ENCODE peak calls at places on chromosomes 12 and 14, in nine cellular contexts. S, V, H, A, G, J, F, K and B are unnamed samples.

GRCh38 chr14:75479770-75480600 is 42.3 kb upstream of the BATF start:
- DNase-seq in S (no peak), V (no peak), H (no peak), A (no peak), G (no peak), J (no peak), F (peak), K (no peak), B (no peak)

GRCh38 chr12:66533767-66534166 is 145.1 kb downstream of the GRIP1 start:
- DNase-seq in S (no peak), V (no peak), H (no peak), A (no peak), G (no peak), J (no peak), F (no peak), K (no peak), B (no peak)

GRCh38 chr12:121536929-121537813 is 43.7 kb downstream of the KDM2B start:
- DNase-seq in S (peak), V (peak), H (peak), A (peak), G (peak), J (peak), F (peak), K (peak), B (peak)

GRCh38 chr12:122079532-122080081 is 1.1 kb downstream of the MLXIP start:
- DNase-seq in S (no peak), V (no peak), H (peak), A (no peak), G (peak), J (no peak), F (no peak), K (no peak), B (no peak)

GRCh38 chr12:75289678-75290200 is 40.4 kb downstream of the CAPS2 start:
- DNase-seq in S (no peak), V (no peak), H (no peak), A (no peak), G (no peak), J (no peak), F (no peak), K (no peak), B (no peak)

GRCh38 chr12:41556176-41556575 is 368.1 kb downstream of the PDZRN4 start:
- DNase-seq in S (no peak), V (no peak), H (no peak), A (no peak), G (no peak), J (no peak), F (no peak), K (no peak), B (no peak)

GRCh38 chr14:79419571-79420327 is 791.6 kb downstream of the DIO2 start:
- DNase-seq in S (no peak), V (no peak), H (no peak), A (no peak), G (no peak), J (no peak), F (no peak), K (no peak), B (peak)

GRCh38 chr12:121461048-121461447 is 61.1 kb downstream of the RNF34 start:
- DNase-seq in S (no peak), V (no peak), H (no peak), A (no peak), G (no peak), J (no peak), F (no peak), K (no peak), B (no peak)

GRCh38 chr14:70934502-70935134 is 27.4 kb downstream of the PCNX1 start:
- DNase-seq in S (no peak), V (no peak), H (no peak), A (no peak), G (no peak), J (no peak), F (no peak), K (no peak), B (no peak)

GRCh38 chr14:22883191-22883976 is at the start of gene REM2:
- DNase-seq in S (no peak), V (no peak), H (no peak), A (no peak), G (peak), J (no peak), F (no peak), K (no peak), B (peak)

GRCh38 chr14:52020866-52021717 is 31.7 kb downstream of the RTRAF start:
- DNase-seq in S (no peak), V (no peak), H (no peak), A (no peak), G (no peak), J (no peak), F (no peak), K (no peak), B (no peak)

GRCh38 chr12:5577239-5577638 is 145.3 kb downstream of the NTF3 start:
- DNase-seq in S (no peak), V (no peak), H (no peak), A (no peak), G (no peak), J (no peak), F (peak), K (no peak), B (no peak)

GRCh38 chr12:49028666-49029275 is 10.2 kb upstream of the PRKAG1 start:
- DNase-seq in S (no peak), V (no peak), H (no peak), A (peak), G (no peak), J (no peak), F (no peak), K (no peak), B (no peak)

GRCh38 chr14:28057286-28058011 is 709.1 kb upstream of the FOXG1 start:
- DNase-seq in S (no peak), V (no peak), H (no peak), A (no peak), G (no peak), J (no peak), F (no peak), K (no peak), B (no peak)

GRCh38 chr12:75960954-75961661 is 70.5 kb downstream of the PHLDA1 start:
- DNase-seq in S (no peak), V (no peak), H (no peak), A (no peak), G (no peak), J (no peak), F (no peak), K (no peak), B (no peak)

GRCh38 chr12:8157484-8158198 is 826 bp downstream of the ZNF705A start:
- DNase-seq in S (no peak), V (no peak), H (no peak), A (no peak), G (no peak), J (no peak), F (no peak), K (no peak), B (no peak)

GRCh38 chr14:55454264-55455151 is 14.1 kb upstream of the TBPL2 start:
- DNase-seq in S (peak), V (no peak), H (no peak), A (no peak), G (no peak), J (no peak), F (no peak), K (no peak), B (no peak)

GRCh38 chr12:48022180-48022521 is 17.9 kb upstream of the COL2A1 start:
- DNase-seq in S (no peak), V (no peak), H (no peak), A (no peak), G (no peak), J (no peak), F (no peak), K (no peak), B (no peak)

GRCh38 chr12:62817556-62818271 is 117.2 kb downstream of the PPM1H start:
- DNase-seq in S (peak), V (no peak), H (no peak), A (no peak), G (no peak), J (no peak), F (peak), K (no peak), B (no peak)

GRCh38 chr12:58069268-58069967 is 128.1 kb downstream of the ATP23 start:
- DNase-seq in S (no peak), V (no peak), H (no peak), A (no peak), G (no peak), J (no peak), F (no peak), K (no peak), B (no peak)

GRCh38 chr12:25286837-25287236 is 36.1 kb upstream of the KRAS start:
- DNase-seq in S (no peak), V (no peak), H (no peak), A (no peak), G (no peak), J (no peak), F (no peak), K (no peak), B (no peak)

GRCh38 chr14:32896979-32897723 is 41.5 kb upstream of the NPAS3 start:
- DNase-seq in S (no peak), V (no peak), H (no peak), A (no peak), G (no peak), J (no peak), F (no peak), K (no peak), B (no peak)

GRCh38 chr14:59187802-59188460 is 536 bp upstream of the DAAM1 start:
- DNase-seq in S (peak), V (no peak), H (peak), A (peak), G (peak), J (no peak), F (no peak), K (peak), B (no peak)

GRCh38 chr12:101969-102878 is 35.7 kb downstream of the IQSEC3 start:
- DNase-seq in S (peak), V (no peak), H (no peak), A (peak), G (no peak), J (no peak), F (peak), K (peak), B (no peak)

GRCh38 chr12:104416637-104417036 is 40.1 kb upstream of the CHST11 start:
- DNase-seq in S (no peak), V (no peak), H (no peak), A (no peak), G (no peak), J (no peak), F (no peak), K (no peak), B (no peak)

GRCh38 chr12:4960030-4960429 is 50.3 kb downstream of the KCNA1 start:
- DNase-seq in S (no peak), V (no peak), H (no peak), A (no peak), G (no peak), J (no peak), F (peak), K (no peak), B (no peak)

GRCh38 chr12:113320401-113320800 is 14.5 kb downstream of the SLC8B1 start:
- DNase-seq in S (no peak), V (no peak), H (no peak), A (no peak), G (no peak), J (no peak), F (no peak), K (no peak), B (no peak)

GRCh38 chr12:121637231-121637914 is 11.0 kb downstream of the ORAI1 start:
- DNase-seq in S (no peak), V (no peak), H (peak), A (no peak), G (no peak), J (peak), F (peak), K (no peak), B (no peak)

GRCh38 chr14:68792022-68792829 is 641 bp downstream of the ZFP36L1 start:
- DNase-seq in S (no peak), V (no peak), H (peak), A (no peak), G (peak), J (no peak), F (peak), K (no peak), B (no peak)

GRCh38 chr12:4046150-4046845 is 173.1 kb upstream of the PARP11 start:
- DNase-seq in S (no peak), V (no peak), H (no peak), A (no peak), G (no peak), J (no peak), F (peak), K (no peak), B (no peak)

GRCh38 chr14:77177623-77178185 is 3.9 kb upstream of the TMEM63C start:
- DNase-seq in S (no peak), V (no peak), H (no peak), A (no peak), G (no peak), J (no peak), F (no peak), K (no peak), B (no peak)

GRCh38 chr14:36519431-36520321 is at the start of gene NKX2-1:
- DNase-seq in S (peak), V (no peak), H (no peak), A (no peak), G (no peak), J (no peak), F (peak), K (no peak), B (peak)

GRCh38 chr12:115802767-115803166 is 474.7 kb downstream of the MED13L start:
- DNase-seq in S (no peak), V (no peak), H (no peak), A (no peak), G (no peak), J (no peak), F (no peak), K (no peak), B (no peak)

GRCh38 chr12:12365931-12366431 is 9.1 kb downstream of the BORCS5 start:
- DNase-seq in S (no peak), V (no peak), H (no peak), A (no peak), G (no peak), J (no peak), F (peak), K (no peak), B (no peak)

GRCh38 chr14:91327201-91327600 is 82.7 kb upstream of the GPR68 start:
- DNase-seq in S (no peak), V (no peak), H (no peak), A (no peak), G (no peak), J (no peak), F (no peak), K (no peak), B (no peak)